ENCODE peak calls at places on chromosomes 12 and 14, in ten cellular contexts. Q is aorta; P is K562; V is breast epithelium; G is GM23338; O is fibroblast of villous mesenchyme; Z is GM12878; A is CD8-positive, alpha-beta memory T cell; R is right atrium auricular region; B is tibial artery. U is an unnamed sample.

GRCh38 chr14:26415618-26416123 is 182.2 kb downstream of the NOVA1 start:
- DNase-seq in P (no peak), O (peak; percentile 80), R (no peak), Q (peak; percentile 55), V (no peak), Z (no peak), B (peak; percentile 64), G (no peak), A (no peak), U (no peak)

GRCh38 chr14:57136669-57137068 is 132.0 kb downstream of the EXOC5 start:
- DNase-seq in G (peak; percentile 18), Q (no peak), Z (no peak), V (no peak), O (no peak), B (no peak), R (no peak), A (no peak), P (no peak), U (peak; percentile 74)

GRCh38 chr12:7144414-7145120 is 14.4 kb downstream of the CLSTN3 start:
- DNase-seq in O (peak; percentile 50), Q (no peak), V (no peak), P (peak; percentile 28), G (peak; percentile 57), A (peak; percentile 13), B (no peak), R (no peak), Z (no peak), U (no peak)

GRCh38 chr14:42523656-42524055 is 917.0 kb downstream of the LRFN5 start:
- DNase-seq in R (no peak), G (no peak), A (no peak), Z (peak; percentile 36), V (no peak), O (peak; percentile 17), B (no peak), P (no peak), Q (no peak), U (no peak)

GRCh38 chr14:70916776-70917175 is 9.5 kb downstream of the PCNX1 start:
- DNase-seq in Z (no peak), O (no peak), R (no peak), G (no peak), P (no peak), Q (no peak), A (no peak), V (no peak), B (no peak), U (no peak)

GRCh38 chr12:108131035-108131434 is 1.9 kb downstream of the WSCD2 start:
- DNase-seq in A (no peak), V (no peak), B (no peak), P (no peak), Q (no peak), R (no peak), G (no peak), O (no peak), Z (no peak), U (no peak)

GRCh38 chr12:29743801-29744200 is 39.9 kb downstream of the TMTC1 start:
- DNase-seq in G (peak; percentile 13), V (no peak), A (no peak), R (no peak), Z (no peak), Q (no peak), O (peak; percentile 90), B (no peak), P (no peak), U (no peak)

GRCh38 chr12:70002912-70003255 is 177.9 kb downstream of the MYRFL start:
- DNase-seq in A (no peak), Q (no peak), Z (no peak), B (no peak), V (no peak), P (no peak), O (no peak), R (no peak), G (no peak), U (no peak)

DNA sequence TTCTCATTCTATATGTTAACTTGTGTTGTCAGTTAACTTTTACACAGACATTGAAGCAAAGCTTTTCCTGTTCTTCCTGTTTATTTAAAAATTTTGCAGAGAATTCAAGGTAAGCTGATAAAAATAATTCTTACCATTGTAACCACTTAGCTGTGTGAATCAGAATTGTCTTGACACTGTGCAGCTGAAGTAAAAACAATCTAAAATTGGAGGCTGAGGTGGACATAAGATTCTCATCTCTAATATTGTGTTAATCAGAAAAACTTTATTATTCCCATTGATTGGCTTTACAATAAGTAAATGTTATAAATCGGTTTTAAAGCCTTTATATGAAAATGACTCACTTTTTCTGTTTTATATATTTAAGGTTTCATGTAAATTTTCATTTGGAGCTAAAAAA is 240.3 kb upstream of the PLEKHG7 start:
- DNase-seq in Q (no peak), R (no peak), A (no peak), B (no peak), V (no peak), P (no peak), Z (no peak), G (no peak), O (no peak), U (no peak)
- H3K4me3 ChIP-seq in Q (no peak overlapping the region), R (no peak overlapping the region), A (no peak overlapping the region), B (no peak overlapping the region), V (no peak overlapping the region), P (no peak overlapping the region), Z (no peak overlapping the region), G (no peak overlapping the region), O (no peak overlapping the region), U (no peak overlapping the region)

DNA sequence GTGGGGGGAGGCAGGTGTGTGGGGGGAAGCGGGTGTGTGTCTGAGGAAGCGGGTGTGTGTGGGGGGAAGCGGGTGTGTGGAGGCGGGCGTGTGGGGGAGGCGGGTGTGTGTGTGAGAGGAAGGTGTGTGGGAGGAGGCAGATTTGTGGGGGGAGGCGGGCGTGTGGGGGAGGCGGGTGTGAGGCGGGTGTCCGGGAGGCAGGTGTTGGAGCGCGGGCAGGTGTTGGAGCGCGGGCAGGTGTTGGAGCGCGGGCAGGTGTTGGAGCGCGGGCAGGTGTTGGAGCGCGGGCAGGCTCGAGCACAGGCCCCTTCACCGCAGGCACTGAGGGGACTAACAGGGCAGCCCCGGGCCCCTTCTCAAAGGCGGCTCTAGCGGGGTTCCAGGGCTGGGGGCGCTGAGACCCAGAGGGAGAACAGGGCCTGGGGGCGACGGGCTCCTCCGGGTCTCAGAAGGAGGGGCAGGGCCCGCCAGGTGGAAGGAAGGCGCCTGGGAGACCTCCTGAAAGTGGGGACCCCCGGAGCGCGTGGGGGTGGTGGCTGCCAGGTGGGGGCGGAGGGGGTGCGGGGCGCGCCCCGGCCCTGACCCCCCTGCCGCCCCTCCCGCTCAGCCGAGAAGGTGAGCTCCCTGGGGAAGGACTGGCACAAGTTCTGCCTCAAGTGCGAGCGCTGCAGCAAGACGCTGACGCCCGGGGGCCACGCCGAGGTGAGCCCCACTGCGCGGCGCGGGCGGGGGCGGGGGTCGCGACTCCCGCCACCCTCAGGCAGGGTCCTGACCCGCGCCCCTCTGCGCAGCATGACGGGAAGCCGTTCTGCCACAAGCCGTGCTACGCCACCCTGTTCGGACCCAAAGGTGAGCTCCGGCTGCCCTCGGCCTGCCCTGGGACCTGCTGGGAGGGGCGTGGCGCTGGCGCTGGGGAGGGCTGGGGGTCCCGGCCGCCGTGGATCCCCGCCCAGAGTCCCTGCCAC is 3.3 kb downstream of the CRIP2 start:
- DNase-seq in O (no peak), Z (no peak), P (peak; percentile 73), V (no peak), Q (no peak), A (peak; percentile 77), G (peak; percentile 42), B (no peak), R (no peak), U (no peak)
- H3K4me3 ChIP-seq in O (no peak overlapping the region), Z (no peak overlapping the region), P (no peak overlapping the region), V (no peak overlapping the region), Q (no peak overlapping the region), A (no peak overlapping the region), G (peak overlapping the region; percentile 47), B (peak overlapping the region; percentile 76), R (peak overlapping the region; percentile 98), U (no peak overlapping the region)

GRCh38 chr14:45787167-45787566 is 534.2 kb upstream of the MIS18BP1 start:
- DNase-seq in B (no peak), Z (no peak), G (peak; percentile 33), Q (no peak), O (no peak), R (no peak), P (peak; percentile 3), V (no peak), A (no peak), U (no peak)

GRCh38 chr14:45790293-45790692 is 537.3 kb upstream of the MIS18BP1 start:
- DNase-seq in P (no peak), A (no peak), R (no peak), V (no peak), Z (no peak), O (no peak), Q (no peak), G (no peak), B (no peak), U (no peak)

GRCh38 chr14:45786266-45786665 is 533.3 kb upstream of the MIS18BP1 start:
- DNase-seq in Z (no peak), V (no peak), P (no peak), Q (no peak), G (no peak), O (no peak), A (no peak), R (no peak), B (no peak), U (no peak)

DNA sequence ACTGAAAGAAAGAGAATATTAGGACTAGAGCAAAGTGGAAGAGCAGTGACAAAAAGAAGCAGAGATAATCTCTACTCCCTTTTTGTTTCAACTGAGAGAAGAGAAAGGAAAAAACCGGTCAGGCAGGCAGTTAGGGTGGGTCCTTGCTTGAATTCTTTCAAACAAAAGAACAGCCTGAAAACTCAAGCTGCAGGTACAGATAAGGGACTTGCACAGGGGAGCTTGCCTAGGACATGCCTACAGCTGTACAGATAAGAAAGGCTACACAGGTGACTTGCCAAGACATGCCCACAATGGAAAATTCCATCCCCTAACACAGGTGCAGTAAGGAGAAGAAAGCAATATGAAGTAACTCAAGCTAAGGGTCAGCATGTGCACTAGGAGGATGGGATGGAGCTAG is 532.2 kb upstream of the MIS18BP1 start:
- DNase-seq in Z (no peak), Q (no peak), O (no peak), V (no peak), P (no peak), B (no peak), A (no peak), G (no peak), R (no peak), U (no peak)
- H3K4me3 ChIP-seq in Z (no peak overlapping the region), Q (no peak overlapping the region), O (no peak overlapping the region), V (no peak overlapping the region), P (no peak overlapping the region), B (no peak overlapping the region), A (no peak overlapping the region), G (no peak overlapping the region), R (no peak overlapping the region), U (no peak overlapping the region)

GRCh38 chr12:113162102-113163029 is 12.8 kb downstream of the CFAP73 start:
- DNase-seq in Q (no peak), G (peak; percentile 54), R (no peak), P (no peak), A (no peak), Z (no peak), V (no peak), O (peak; percentile 33), B (no peak), U (no peak)

GRCh38 chr12:113159937-113160336 is 10.4 kb downstream of the CFAP73 start:
- DNase-seq in R (no peak), A (no peak), Z (no peak), Q (no peak), P (no peak), B (no peak), V (no peak), G (no peak), O (no peak), U (no peak)

GRCh38 chr12:113164014-113164413 is 14.5 kb downstream of the CFAP73 start:
- DNase-seq in V (no peak), Z (no peak), Q (no peak), A (no peak), G (no peak), R (no peak), P (no peak), B (no peak), O (no peak), U (no peak)

GRCh38 chr12:113163030-113163360 is 13.5 kb downstream of the CFAP73 start:
- DNase-seq in Q (no peak), V (no peak), G (no peak), A (no peak), O (no peak), B (no peak), R (no peak), P (no peak), Z (no peak), U (no peak)

GRCh38 chr12:113161415-113162016 is 12.0 kb downstream of the CFAP73 start:
- DNase-seq in G (peak; percentile 98), Z (no peak), B (no peak), Q (no peak), O (no peak), R (no peak), V (no peak), P (peak; percentile 90), A (no peak), U (peak; percentile 75)
- H3K4me3 ChIP-seq in G (peak overlapping the region; percentile 43), Z (no peak overlapping the region), B (no peak overlapping the region), Q (no peak overlapping the region), O (no peak overlapping the region), R (no peak overlapping the region), V (no peak overlapping the region), P (no peak overlapping the region), A (no peak overlapping the region), U (peak overlapping the region; percentile 18)

U was measured in dorsolateral prefrontal cortex.